ENCODE peak calls at places on chromosomes 4 and X, in six cellular contexts. One of them, this sample, is unnamed.

GRCh38 chrX:78019586-78020483 is 50.4 kb upstream of the PGAM4 start:
- DNase-seq in germinal center: no peak
- DNase-seq in left cardiac atrium: no peak
- DNase-seq in neural crest cell: no peak
- DNase-seq in HFF-Myc: no peak
- DNase-seq in cardiac muscle cell: no peak
- DNase-seq in this sample: no peak

GRCh38 chr4:151417766-151418376 is 8.9 kb downstream of the FHIP1A start:
- DNase-seq in germinal center: no peak
- DNase-seq in left cardiac atrium: no peak
- DNase-seq in neural crest cell: no peak
- DNase-seq in HFF-Myc: no peak
- DNase-seq in cardiac muscle cell: no peak
- DNase-seq in this sample: no peak

GRCh38 chrX:18946157-18946556 is 37.8 kb downstream of the PHKA2 start:
- DNase-seq in germinal center: no peak
- DNase-seq in left cardiac atrium: no peak
- DNase-seq in neural crest cell: no peak
- DNase-seq in HFF-Myc: no peak
- DNase-seq in cardiac muscle cell: no peak
- DNase-seq in this sample: no peak

GRCh38 chrX:23392195-23392594 is 57.5 kb downstream of the PTCHD1 start:
- DNase-seq in germinal center: no peak
- DNase-seq in left cardiac atrium: no peak
- DNase-seq in neural crest cell: no peak
- DNase-seq in HFF-Myc: no peak
- DNase-seq in cardiac muscle cell: no peak
- DNase-seq in this sample: no peak

GRCh38 chr4:149164282-149164681 is 651.4 kb downstream of the IQCM start:
- DNase-seq in germinal center: no peak
- DNase-seq in left cardiac atrium: no peak
- DNase-seq in neural crest cell: no peak
- DNase-seq in HFF-Myc: peak
- DNase-seq in cardiac muscle cell: peak
- DNase-seq in this sample: no peak

GRCh38 chr4:181845617-181846016 is 397.6 kb upstream of the TENM3 start:
- DNase-seq in germinal center: no peak
- DNase-seq in left cardiac atrium: no peak
- DNase-seq in neural crest cell: no peak
- DNase-seq in HFF-Myc: no peak
- DNase-seq in cardiac muscle cell: no peak
- DNase-seq in this sample: no peak

GRCh38 chr4:113468165-113469022 is 293.1 kb downstream of the CAMK2D start:
- DNase-seq in germinal center: no peak
- DNase-seq in left cardiac atrium: peak
- DNase-seq in neural crest cell: no peak
- DNase-seq in HFF-Myc: peak
- DNase-seq in cardiac muscle cell: peak
- DNase-seq in this sample: peak

GRCh38 chr4:155403886-155404285 is 27.1 kb upstream of the MAP9 start:
- DNase-seq in germinal center: no peak
- DNase-seq in left cardiac atrium: no peak
- DNase-seq in neural crest cell: no peak
- DNase-seq in HFF-Myc: peak
- DNase-seq in cardiac muscle cell: peak
- DNase-seq in this sample: no peak

GRCh38 chr4:82005153-82005552 is 368.6 kb downstream of the HNRNPD start:
- DNase-seq in germinal center: no peak
- DNase-seq in left cardiac atrium: no peak
- DNase-seq in neural crest cell: no peak
- DNase-seq in HFF-Myc: no peak
- DNase-seq in cardiac muscle cell: no peak
- DNase-seq in this sample: no peak

GRCh38 chr4:113103556-113103955 is 54.1 kb downstream of the ANK2 start:
- DNase-seq in germinal center: no peak
- DNase-seq in left cardiac atrium: no peak
- DNase-seq in neural crest cell: no peak
- DNase-seq in HFF-Myc: no peak
- DNase-seq in cardiac muscle cell: no peak
- DNase-seq in this sample: no peak

GRCh38 chr4:80255374-80256095 is 10.9 kb upstream of the FGF5 start:
- DNase-seq in germinal center: no peak
- DNase-seq in left cardiac atrium: no peak
- DNase-seq in neural crest cell: no peak
- DNase-seq in HFF-Myc: no peak
- DNase-seq in cardiac muscle cell: no peak
- DNase-seq in this sample: no peak

GRCh38 chr4:86730310-86730709 is 118.9 kb downstream of the SLC10A6 start:
- DNase-seq in germinal center: no peak
- DNase-seq in left cardiac atrium: no peak
- DNase-seq in neural crest cell: no peak
- DNase-seq in HFF-Myc: no peak
- DNase-seq in cardiac muscle cell: no peak
- DNase-seq in this sample: no peak

GRCh38 chr4:145618210-145618911 is 824 bp upstream of the MMAA start:
- DNase-seq in germinal center: peak
- DNase-seq in left cardiac atrium: peak
- DNase-seq in neural crest cell: no peak
- DNase-seq in HFF-Myc: no peak
- DNase-seq in cardiac muscle cell: no peak
- DNase-seq in this sample: no peak